ENCODE peak calls at places on chromosomes 11 and 22, in seven cellular contexts. F is keratinocyte, O is AG04450, J is IMR-90, P is left ventricle myocardium inferior, S is MM.1S, X is GM23338. V is an unnamed sample. For H3K27me3, the result is how much of the 10 kb centered on the place peaks cover.

GRCh38 chr11:12278766-12279671 is 98.4 kb upstream of the PARVA start:
- DNase-seq in O (no peak), J (no peak), P (no peak), X (no peak), F (no peak), S (no peak), V (no peak)

GRCh38 chr11:116530705-116531104 is 242.1 kb downstream of the BUD13 start:
- DNase-seq in S (no peak), P (no peak), J (no peak), X (no peak), O (no peak), F (no peak), V (no peak)

GRCh38 chr22:30362632-30363281 is 6.0 kb downstream of the CCDC157 start:
- DNase-seq in S (no peak), F (no peak), J (no peak), O (no peak), X (peak), P (no peak), V (no peak)

GRCh38 chr22:22752556-22753477 is 108.4 kb downstream of the GGTLC2 start:
- DNase-seq in F (no peak), J (peak), S (peak), O (peak), P (no peak), X (no peak), V (no peak)

GRCh38 chr11:86119062-86119461 is 50.2 kb upstream of the PICALM start:
- DNase-seq in X (no peak), S (no peak), F (no peak), J (no peak), P (no peak), O (no peak), V (no peak)

GRCh38 chr22:20960609-20961008 is 6.4 kb upstream of the AIFM3 start:
- DNase-seq in O (no peak), P (no peak), X (no peak), J (no peak), F (no peak), S (no peak), V (no peak)

GRCh38 chr22:20418211-20418788 is 19.3 kb downstream of the SCARF2 start:
- DNase-seq in P (peak), J (peak), S (peak), F (peak), X (peak), O (peak), V (peak)

GRCh38 chr11:2369320-2369719 is 7.8 kb upstream of the CD81 start:
- DNase-seq in F (no peak), X (no peak), P (no peak), O (no peak), J (no peak), S (no peak), V (no peak)

GRCh38 chr22:26889794-26890193 is 232.4 kb downstream of the MIAT start:
- DNase-seq in X (no peak), O (no peak), P (no peak), S (no peak), J (no peak), F (no peak), V (no peak)

GRCh38 chr22:36405671-36406070 is 17.9 kb upstream of the MYH9 start:
- DNase-seq in S (peak), F (no peak), O (no peak), P (no peak), X (no peak), J (no peak), V (no peak)

GRCh38 chr22:42685941-42686666 is 34.6 kb downstream of the A4GALT start:
- DNase-seq in F (no peak), O (no peak), S (no peak), X (peak), P (peak), J (no peak), V (no peak)

GRCh38 chr11:102831709-102832492 is 11.5 kb downstream of the MMP3 start:
- DNase-seq in S (peak), J (no peak), O (no peak), F (no peak), P (no peak), X (peak), V (no peak)

GRCh38 chr11:56152333-56152732 is 7.8 kb downstream of the OR8K5 start:
- DNase-seq in O (no peak), S (no peak), J (no peak), X (no peak), F (no peak), P (no peak), V (no peak)

GRCh38 chr11:108562746-108563581 is 30.6 kb downstream of the EXPH5 start:
- DNase-seq in F (no peak), X (no peak), J (no peak), S (no peak), O (no peak), P (no peak), V (no peak)

GRCh38 chr11:121964591-121964990 is 151.4 kb downstream of the BLID start:
- DNase-seq in X (no peak), O (no peak), F (peak), S (no peak), P (no peak), J (peak), V (peak)

GRCh38 chr22:18032455-18033101 is 8.2 kb upstream of the MICAL3 start:
- DNase-seq in O (no peak), P (no peak), S (no peak), X (no peak), F (peak), J (peak), V (peak)

GRCh38 chr11:113137735-113138529 is 176.5 kb upstream of the TTC12 start:
- DNase-seq in F (no peak), J (no peak), X (no peak), P (no peak), O (no peak), S (no peak), V (no peak)

GRCh38 chr11:19405966-19406365 is 165.2 kb upstream of the E2F8 start:
- DNase-seq in S (no peak), X (no peak), F (no peak), P (no peak), O (no peak), J (no peak), V (no peak)

GRCh38 chr11:102238287-102238894 is 78.9 kb upstream of the BIRC3 start:
- DNase-seq in S (no peak), F (no peak), P (no peak), X (no peak), J (no peak), O (no peak), V (no peak)

GRCh38 chr11:79375818-79376550 is 64.8 kb downstream of the TENM4 start:
- DNase-seq in O (no peak), J (no peak), S (no peak), F (peak), X (peak), P (no peak), V (no peak)

GRCh38 chr22:49856343-49856742 is 2.7 kb downstream of the ZBED4 start:
- DNase-seq in J (no peak), S (no peak), F (no peak), P (no peak), O (no peak), X (no peak), V (no peak)

GRCh38 chr22:22849640-22850610 is 37.7 kb upstream of the IGLL5 start:
- DNase-seq in J (no peak), O (no peak), S (no peak), X (no peak), F (no peak), P (no peak), V (no peak)

GRCh38 chr11:75204012-75204674 is 36.4 kb upstream of the TPBGL start:
- DNase-seq in J (no peak), S (no peak), X (no peak), F (no peak), P (no peak), O (no peak), V (no peak)

GRCh38 chr11:134387501-134387900 is 24.5 kb downstream of the B3GAT1 start:
- DNase-seq in S (no peak), X (no peak), F (no peak), J (no peak), P (no peak), O (no peak), V (no peak)

GRCh38 chr11:123561046-123561781 is 93.2 kb downstream of the SCN3B start:
- DNase-seq in F (no peak), O (no peak), J (peak), X (peak), S (no peak), P (peak), V (peak)
- TF ChIP-seq CTCF in F (no peak), O (peak), J (peak), X (peak), S (no peak), P (peak), V (peak)

DNA sequence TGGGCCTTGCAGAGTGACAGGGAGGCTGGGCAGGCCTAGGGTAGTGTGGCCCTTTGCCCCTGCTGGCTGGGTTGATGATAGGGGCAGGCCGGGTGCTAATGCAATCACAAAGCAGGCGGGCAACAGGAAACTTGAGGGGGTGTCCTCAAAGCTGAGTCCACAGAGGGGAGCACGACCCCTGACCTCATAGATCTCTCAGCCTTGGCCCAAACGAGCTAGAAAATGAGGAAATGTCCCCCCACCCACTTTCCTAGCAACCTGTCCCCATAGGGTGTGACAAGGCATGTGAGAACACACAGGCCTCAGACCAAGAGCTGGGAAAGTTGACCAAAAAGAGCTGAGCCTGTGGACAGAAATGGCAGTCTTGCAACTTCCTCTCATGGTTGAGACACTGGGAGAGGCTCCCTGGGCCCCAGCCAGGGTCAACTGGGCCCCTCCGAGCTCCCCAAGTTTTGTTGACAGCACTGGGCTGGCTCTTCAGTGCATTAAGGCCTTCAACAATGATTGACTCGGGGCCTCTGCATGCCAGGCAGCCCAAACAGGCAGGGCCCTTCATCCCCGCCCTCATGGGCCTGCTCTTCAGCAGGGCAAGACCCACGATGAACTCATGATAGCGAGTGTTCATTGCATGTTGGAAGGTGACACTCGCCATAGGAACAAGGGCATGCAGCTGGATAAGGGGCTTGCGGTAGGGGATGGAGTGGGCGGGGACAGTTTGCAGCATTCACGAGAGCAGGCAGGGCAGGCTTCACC is 9.8 kb upstream of the SPI1 start:
- DNase-seq in J (no peak), O (no peak), P (no peak), S (no peak), F (no peak), X (no peak), V (no peak)
- H3K27ac ChIP-seq in J (no peak), O (no peak), P (no peak), S (no peak), F (no peak), X (no peak), V (no peak)

GRCh38 chr11:130112071-130112830 is 42.6 kb downstream of the APLP2 start:
- DNase-seq in S (no peak), P (no peak), J (no peak), X (no peak), O (no peak), F (no peak), V (no peak)
- H3K27me3 ChIP-seq in S (under half), P (under half), J (under half), X (under half), O (under half), F (under half), V (under half)

GRCh38 chr11:14357843-14358728 is 897 bp downstream of the RRAS2 start:
- DNase-seq in P (peak), J (peak), S (peak), F (no peak), O (no peak), X (peak), V (peak)

GRCh38 chr11:14360976-14361375 is 2.0 kb upstream of the RRAS2 start:
- DNase-seq in X (no peak), P (no peak), S (no peak), F (no peak), J (no peak), O (no peak), V (no peak)

GRCh38 chr11:14356342-14356741 is 2.6 kb downstream of the RRAS2 start:
- DNase-seq in X (no peak), F (no peak), S (no peak), P (no peak), J (no peak), O (no peak), V (no peak)

GRCh38 chr11:14359573-14360031 is 619 bp upstream of the RRAS2 start:
- DNase-seq in F (no peak), X (no peak), J (peak), S (no peak), O (no peak), P (no peak), V (no peak)

GRCh38 chr11:14358729-14359439 is at the start of gene RRAS2:
- DNase-seq in F (no peak), S (peak), O (no peak), X (peak), J (peak), P (peak), V (peak)
- TF ChIP-seq CTCF in F (no peak), S (no peak), O (no peak), X (no peak), J (peak), P (peak), V (peak)

DNA sequence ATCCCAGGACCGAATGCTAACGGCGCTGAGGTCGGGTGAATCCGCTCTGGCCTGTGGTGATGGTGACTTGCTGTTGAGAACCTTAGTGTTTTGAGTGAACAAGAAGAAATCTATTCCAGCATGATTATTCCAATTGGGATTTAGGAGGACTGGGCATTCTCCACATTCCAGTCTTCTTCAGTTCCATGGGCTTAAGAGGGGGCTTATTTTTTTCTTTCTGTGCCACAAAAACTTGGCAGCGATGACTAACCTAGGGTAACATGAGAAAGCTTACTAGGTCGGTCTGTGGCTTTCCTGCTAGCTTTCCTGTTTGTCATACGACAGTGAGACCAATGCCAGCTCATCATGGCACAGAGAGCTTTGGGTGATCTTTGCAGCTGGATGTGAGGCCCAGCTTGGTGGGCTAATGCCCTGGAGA is 62.9 kb upstream of the ATXN10 start:
- DNase-seq in J (peak), X (no peak), S (peak), F (peak), O (no peak), P (no peak), V (peak)
- H3K27ac ChIP-seq in J (no peak), X (no peak), S (no peak), F (peak), O (peak), P (no peak), V (no peak)

DNA sequence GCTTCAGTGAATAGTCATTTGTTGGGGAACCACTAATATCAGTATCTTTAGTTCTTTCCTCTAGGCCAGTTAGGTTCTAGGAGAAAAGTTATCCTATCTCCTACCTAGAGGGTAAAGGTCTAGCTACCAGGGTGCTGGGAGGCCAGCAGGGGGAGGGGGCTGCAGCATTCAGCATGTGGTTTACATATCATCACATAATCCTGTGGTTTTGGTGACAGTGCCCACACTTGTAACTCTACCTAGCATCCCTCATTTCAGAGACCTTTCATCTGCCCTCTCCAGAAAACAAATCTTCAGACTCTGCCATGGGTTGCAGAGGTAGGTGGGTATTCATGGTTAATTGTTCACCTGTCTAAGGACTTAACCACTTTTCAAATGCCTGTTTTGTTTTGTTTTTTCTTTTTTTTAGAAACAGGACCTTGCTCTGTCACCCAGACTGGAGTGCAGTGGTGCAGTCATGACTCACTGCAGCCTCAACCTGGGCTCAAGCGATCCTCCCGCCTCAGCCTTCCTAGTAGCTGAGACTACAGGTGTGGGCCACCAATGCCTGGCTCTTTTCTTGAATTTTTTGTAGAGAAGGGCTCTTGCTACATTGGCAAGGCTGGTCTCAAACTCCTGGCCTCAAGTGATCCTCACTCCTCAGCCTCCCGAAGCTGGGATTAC is 146.8 kb downstream of the ENTHD1 start:
- DNase-seq in P (no peak), S (no peak), J (no peak), O (no peak), F (no peak), X (no peak), V (no peak)
- H3K27me3 ChIP-seq in P (half or more), S (under half), J (under half), O (under half), F (under half), X (under half), V (under half)

V was measured in brain microvascular endothelial cell.